ENCODE peak calls at places on chromosomes 11 and 22, in seven cellular contexts. One of them, this sample, is unnamed. For H3K9me3, the result is how much of the 10 kb centered on the place peaks cover.

GRCh38 chr22:43345356-43345755 is 2.2 kb upstream of the SCUBE1 start:
- DNase-seq in breast epithelium: no peak
- DNase-seq in left lung: no peak
- DNase-seq in adrenal gland: no peak
- DNase-seq in A549: no peak
- DNase-seq in cardiac muscle cell: no peak
- DNase-seq in lower lobe of right lung: no peak
- DNase-seq in this sample: no peak

GRCh38 chr22:36373258-36373579 is 14.5 kb downstream of the MYH9 start:
- DNase-seq in breast epithelium: peak
- DNase-seq in left lung: peak
- DNase-seq in adrenal gland: no peak
- DNase-seq in A549: no peak
- DNase-seq in cardiac muscle cell: no peak
- DNase-seq in lower lobe of right lung: peak
- DNase-seq in this sample: no peak

GRCh38 chr11:68998390-68998911 is 14.6 kb downstream of the MRGPRF start:
- DNase-seq in breast epithelium: no peak
- DNase-seq in left lung: peak
- DNase-seq in adrenal gland: no peak
- DNase-seq in A549: no peak
- DNase-seq in cardiac muscle cell: peak
- DNase-seq in lower lobe of right lung: peak
- DNase-seq in this sample: no peak

GRCh38 chr22:33653525-33654063 is 266.7 kb downstream of the LARGE1 start:
- DNase-seq in breast epithelium: no peak
- DNase-seq in left lung: no peak
- DNase-seq in adrenal gland: no peak
- DNase-seq in A549: no peak
- DNase-seq in cardiac muscle cell: no peak
- DNase-seq in lower lobe of right lung: no peak
- DNase-seq in this sample: no peak

GRCh38 chr11:130212431-130212961 is 52.9 kb downstream of the ST14 start:
- DNase-seq in breast epithelium: peak
- DNase-seq in left lung: peak
- DNase-seq in adrenal gland: no peak
- DNase-seq in A549: no peak
- DNase-seq in cardiac muscle cell: no peak
- DNase-seq in lower lobe of right lung: peak
- DNase-seq in this sample: no peak

GRCh38 chr22:20550057-20550817 is 42.8 kb downstream of the MED15 start:
- DNase-seq in breast epithelium: no peak
- DNase-seq in left lung: no peak
- DNase-seq in adrenal gland: no peak
- DNase-seq in A549: no peak
- DNase-seq in cardiac muscle cell: no peak
- DNase-seq in lower lobe of right lung: no peak
- DNase-seq in this sample: no peak

GRCh38 chr11:102487214-102487613 is 34.6 kb upstream of the TMEM123 start:
- DNase-seq in breast epithelium: no peak
- DNase-seq in left lung: no peak
- DNase-seq in adrenal gland: no peak
- DNase-seq in A549: no peak
- DNase-seq in cardiac muscle cell: no peak
- DNase-seq in lower lobe of right lung: no peak
- DNase-seq in this sample: no peak

GRCh38 chr22:39820266-39820665 is 73.3 kb downstream of the ENTHD1 start:
- DNase-seq in breast epithelium: no peak
- DNase-seq in left lung: no peak
- DNase-seq in adrenal gland: no peak
- DNase-seq in A549: peak
- DNase-seq in cardiac muscle cell: no peak
- DNase-seq in lower lobe of right lung: no peak
- DNase-seq in this sample: no peak

GRCh38 chr22:35835998-35836691 is 118.5 kb downstream of the APOL5 start:
- DNase-seq in breast epithelium: peak
- DNase-seq in left lung: peak
- DNase-seq in adrenal gland: peak
- DNase-seq in A549: peak
- DNase-seq in cardiac muscle cell: peak
- DNase-seq in lower lobe of right lung: no peak
- DNase-seq in this sample: no peak

GRCh38 chr11:80116796-80117195 is 676.0 kb upstream of the TENM4 start:
- DNase-seq in breast epithelium: no peak
- DNase-seq in left lung: no peak
- DNase-seq in adrenal gland: no peak
- DNase-seq in A549: no peak
- DNase-seq in cardiac muscle cell: peak
- DNase-seq in lower lobe of right lung: no peak
- DNase-seq in this sample: no peak

GRCh38 chr22:25673721-25674120 is 68.3 kb upstream of the MYO18B start:
- DNase-seq in breast epithelium: no peak
- DNase-seq in left lung: no peak
- DNase-seq in adrenal gland: no peak
- DNase-seq in A549: no peak
- DNase-seq in cardiac muscle cell: no peak
- DNase-seq in lower lobe of right lung: no peak
- DNase-seq in this sample: no peak

GRCh38 chr11:36509694-36510566 is at the start of gene TRAF6:
- DNase-seq in breast epithelium: peak
- DNase-seq in left lung: peak
- DNase-seq in adrenal gland: peak
- DNase-seq in A549: peak
- DNase-seq in cardiac muscle cell: peak
- DNase-seq in lower lobe of right lung: peak
- DNase-seq in this sample: peak

GRCh38 chr11:46363031-46363407 is 15.8 kb downstream of the DGKZ start:
- DNase-seq in breast epithelium: peak
- DNase-seq in left lung: peak
- DNase-seq in adrenal gland: peak
- DNase-seq in A549: peak
- DNase-seq in cardiac muscle cell: no peak
- DNase-seq in lower lobe of right lung: peak
- DNase-seq in this sample: no peak

GRCh38 chr11:12806113-12806512 is 131.9 kb downstream of the TEAD1 start:
- DNase-seq in breast epithelium: no peak
- DNase-seq in left lung: no peak
- DNase-seq in adrenal gland: no peak
- DNase-seq in A549: peak
- DNase-seq in cardiac muscle cell: no peak
- DNase-seq in lower lobe of right lung: no peak
- DNase-seq in this sample: no peak

DNA sequence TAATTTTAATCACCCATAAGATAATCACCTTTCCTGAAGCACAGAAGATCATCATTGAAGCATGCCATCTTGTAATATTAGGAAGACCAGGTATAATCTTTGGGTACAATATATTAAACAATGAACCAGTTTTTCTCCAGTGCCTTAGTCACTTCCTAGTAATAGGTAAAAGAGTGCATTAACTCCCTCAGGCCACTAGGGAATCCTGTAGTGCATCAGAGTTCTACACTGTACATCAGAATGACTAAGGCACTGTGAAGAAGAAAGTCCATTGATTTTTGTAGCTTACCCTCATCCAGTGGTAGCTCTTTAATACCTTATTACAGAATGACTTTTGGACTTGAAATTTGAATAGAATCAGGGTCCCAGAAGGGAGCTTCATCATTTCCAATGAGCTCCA is 4.5 kb downstream of the C11orf87 start:
- DNase-seq in breast epithelium: no peak
- DNase-seq in left lung: no peak
- DNase-seq in adrenal gland: no peak
- DNase-seq in A549: peak
- DNase-seq in cardiac muscle cell: no peak
- DNase-seq in lower lobe of right lung: no peak
- DNase-seq in this sample: no peak
- TF ChIP-seq CTCF in breast epithelium: no peak
- TF ChIP-seq CTCF in left lung: no peak
- TF ChIP-seq CTCF in adrenal gland: no peak
- TF ChIP-seq CTCF in A549: no peak
- TF ChIP-seq CTCF in cardiac muscle cell: peak
- TF ChIP-seq CTCF in lower lobe of right lung: no peak
- TF ChIP-seq CTCF in this sample: no peak

DNA sequence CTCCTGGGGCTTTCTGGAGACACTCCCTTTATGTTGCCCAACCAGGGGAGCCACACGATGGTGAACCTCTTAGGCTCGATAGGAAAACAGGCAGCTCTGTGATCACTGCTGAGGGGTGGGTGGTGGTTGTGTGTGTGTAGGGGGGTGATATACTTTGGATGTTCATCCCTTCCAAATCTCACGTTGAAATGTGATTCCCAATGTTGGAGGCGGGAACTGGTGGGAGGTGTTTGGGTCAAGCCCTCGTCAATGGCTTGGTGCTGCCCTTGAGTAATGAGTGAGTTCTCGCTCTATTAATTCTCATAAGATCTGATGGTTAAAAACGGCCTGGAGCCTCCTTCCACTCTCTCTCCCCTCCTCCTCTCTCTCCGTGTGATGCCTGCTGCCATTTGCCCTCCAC is 204.0 kb upstream of the B3GAT1 start:
- DNase-seq in breast epithelium: no peak
- DNase-seq in left lung: no peak
- DNase-seq in adrenal gland: no peak
- DNase-seq in A549: no peak
- DNase-seq in cardiac muscle cell: no peak
- DNase-seq in lower lobe of right lung: no peak
- DNase-seq in this sample: no peak
- H3K9me3 ChIP-seq in breast epithelium: under half
- H3K9me3 ChIP-seq in left lung: under half
- H3K9me3 ChIP-seq in adrenal gland: under half
- H3K9me3 ChIP-seq in A549: under half
- H3K9me3 ChIP-seq in cardiac muscle cell: under half
- H3K9me3 ChIP-seq in lower lobe of right lung: under half
- H3K9me3 ChIP-seq in this sample: under half

GRCh38 chr11:13954591-13954990 is 7.9 kb upstream of the SPON1 start:
- DNase-seq in breast epithelium: no peak
- DNase-seq in left lung: no peak
- DNase-seq in adrenal gland: no peak
- DNase-seq in A549: no peak
- DNase-seq in cardiac muscle cell: no peak
- DNase-seq in lower lobe of right lung: no peak
- DNase-seq in this sample: no peak

GRCh38 chr11:13952668-13953067 is 9.9 kb upstream of the SPON1 start:
- DNase-seq in breast epithelium: no peak
- DNase-seq in left lung: no peak
- DNase-seq in adrenal gland: no peak
- DNase-seq in A549: no peak
- DNase-seq in cardiac muscle cell: no peak
- DNase-seq in lower lobe of right lung: no peak
- DNase-seq in this sample: no peak

GRCh38 chr11:13944801-13945505 is 17.6 kb upstream of the SPON1 start:
- DNase-seq in breast epithelium: no peak
- DNase-seq in left lung: no peak
- DNase-seq in adrenal gland: no peak
- DNase-seq in A549: no peak
- DNase-seq in cardiac muscle cell: no peak
- DNase-seq in lower lobe of right lung: no peak
- DNase-seq in this sample: no peak

GRCh38 chr11:13947379-13947778 is 15.1 kb upstream of the SPON1 start:
- DNase-seq in breast epithelium: no peak
- DNase-seq in left lung: no peak
- DNase-seq in adrenal gland: no peak
- DNase-seq in A549: no peak
- DNase-seq in cardiac muscle cell: no peak
- DNase-seq in lower lobe of right lung: no peak
- DNase-seq in this sample: no peak

GRCh38 chr11:13949876-13950275 is 12.6 kb upstream of the SPON1 start:
- DNase-seq in breast epithelium: no peak
- DNase-seq in left lung: no peak
- DNase-seq in adrenal gland: no peak
- DNase-seq in A549: no peak
- DNase-seq in cardiac muscle cell: no peak
- DNase-seq in lower lobe of right lung: no peak
- DNase-seq in this sample: no peak
- TF ChIP-seq CTCF in breast epithelium: no peak
- TF ChIP-seq CTCF in left lung: no peak
- TF ChIP-seq CTCF in adrenal gland: no peak
- TF ChIP-seq CTCF in A549: no peak
- TF ChIP-seq CTCF in cardiac muscle cell: peak
- TF ChIP-seq CTCF in lower lobe of right lung: no peak
- TF ChIP-seq CTCF in this sample: no peak

GRCh38 chr11:70889411-70889810 is 363.0 kb downstream of the SHANK2 start:
- DNase-seq in breast epithelium: no peak
- DNase-seq in left lung: no peak
- DNase-seq in adrenal gland: no peak
- DNase-seq in A549: no peak
- DNase-seq in cardiac muscle cell: no peak
- DNase-seq in lower lobe of right lung: peak
- DNase-seq in this sample: no peak
- H3K9me3 ChIP-seq in breast epithelium: under half
- H3K9me3 ChIP-seq in left lung: under half
- H3K9me3 ChIP-seq in adrenal gland: under half
- H3K9me3 ChIP-seq in A549: under half
- H3K9me3 ChIP-seq in cardiac muscle cell: under half
- H3K9me3 ChIP-seq in lower lobe of right lung: under half
- H3K9me3 ChIP-seq in this sample: under half